ENCODE peak calls at places on chromosomes 3 and 15, in ten cellular contexts. Q is stimulated activated CD4-positive, alpha-beta T cell treated with anti-CD3 and anti-CD28 coated beads, Interleukin-1b, Interleukin-23, amount 100 ng/mL, for 24 hours; B is A549; D is T-helper 2 cell; N is lower lobe of right lung; F is GM20000; T is activated CD4-positive, alpha-beta T cell treated with anti-CD3 and anti-CD28 coated beads, Interleukin-2, amount 50 U/mL, for 1 hour; M is ELR; H is NCI-H2081; R is BE2C. J is an unnamed sample.

GRCh38 chr3:55720614-55721013 is 233.5 kb upstream of the WNT5A start:
- DNase-seq in Q (no peak), B (no peak), D (no peak), N (no peak), F (peak), T (no peak), M (peak), H (no peak), R (no peak), J (peak)

GRCh38 chr3:196641278-196642058 is 2.0 kb downstream of the NRROS start:
- DNase-seq in Q (no peak), B (no peak), D (no peak), N (no peak), F (no peak), T (peak), M (no peak), H (no peak), R (no peak), J (no peak)

GRCh38 chr15:43316007-43316968 is 14.1 kb downstream of the LCMT2 start:
- DNase-seq in Q (no peak), B (no peak), D (no peak), N (no peak), F (no peak), T (no peak), M (no peak), H (no peak), R (no peak), J (no peak)

GRCh38 chr15:65937476-65937875 is 68.2 kb downstream of the RAB11A start:
- DNase-seq in Q (no peak), B (no peak), D (no peak), N (no peak), F (no peak), T (no peak), M (peak), H (peak), R (peak), J (no peak)

GRCh38 chr3:153595186-153595815 is 433.3 kb downstream of the RAP2B start:
- DNase-seq in Q (no peak), B (peak), D (no peak), N (no peak), F (peak), T (no peak), M (peak), H (peak), R (no peak), J (peak)

GRCh38 chr15:72116680-72117447 is 1.1 kb downstream of the MYO9A start:
- DNase-seq in Q (no peak), B (peak), D (no peak), N (no peak), F (no peak), T (peak), M (peak), H (peak), R (peak), J (peak)

GRCh38 chr3:128584412-128585020 is 66.1 kb downstream of the RPN1 start:
- DNase-seq in Q (no peak), B (peak), D (no peak), N (peak), F (no peak), T (peak), M (peak), H (peak), R (peak), J (peak)

GRCh38 chr3:160544837-160545236 is 20.5 kb downstream of the KPNA4 start:
- DNase-seq in Q (no peak), B (no peak), D (no peak), N (no peak), F (no peak), T (no peak), M (no peak), H (no peak), R (no peak), J (no peak)

GRCh38 chr3:71103430-71103881 is 480.1 kb downstream of the FOXP1 start:
- DNase-seq in Q (no peak), B (no peak), D (no peak), N (peak), F (no peak), T (no peak), M (peak), H (peak), R (peak), J (peak)

GRCh38 chr3:37139567-37140052 is 34.8 kb downstream of the LRRFIP2 start:
- DNase-seq in Q (no peak), B (no peak), D (no peak), N (no peak), F (peak), T (no peak), M (no peak), H (no peak), R (no peak), J (no peak)

GRCh38 chr3:9810357-9810726 is 280 bp downstream of the TTLL3 start:
- DNase-seq in Q (no peak), B (no peak), D (no peak), N (no peak), F (no peak), T (no peak), M (no peak), H (no peak), R (no peak), J (no peak)

GRCh38 chr3:46027736-46028397 is 584 bp upstream of the XCR1 start:
- DNase-seq in Q (no peak), B (no peak), D (no peak), N (no peak), F (no peak), T (no peak), M (peak), H (no peak), R (no peak), J (no peak)

GRCh38 chr3:170267793-170268192 is 45.6 kb downstream of the PRKCI start:
- DNase-seq in Q (no peak), B (no peak), D (no peak), N (no peak), F (no peak), T (no peak), M (no peak), H (peak), R (no peak), J (no peak)

GRCh38 chr15:40743921-40744809 is 10.9 kb downstream of the RMDN3 start:
- DNase-seq in Q (no peak), B (peak), D (peak), N (no peak), F (no peak), T (peak), M (peak), H (no peak), R (no peak), J (peak)

GRCh38 chr15:74320358-74321247 is 46.8 kb downstream of the CYP11A1 start:
- DNase-seq in Q (peak), B (peak), D (no peak), N (no peak), F (peak), T (peak), M (peak), H (peak), R (peak), J (peak)

GRCh38 chr3:194375473-194375872 is 5.9 kb upstream of the LRRC15 start:
- DNase-seq in Q (no peak), B (no peak), D (no peak), N (no peak), F (no peak), T (no peak), M (no peak), H (peak), R (no peak), J (no peak)

GRCh38 chr3:96983731-96984130 is 169.3 kb downstream of the EPHA6 start:
- DNase-seq in Q (no peak), B (no peak), D (no peak), N (no peak), F (no peak), T (no peak), M (no peak), H (no peak), R (no peak), J (no peak)

GRCh38 chr3:78519281-78519680 is 1248.5 kb downstream of the ROBO1 start:
- DNase-seq in Q (no peak), B (no peak), D (no peak), N (no peak), F (no peak), T (no peak), M (no peak), H (no peak), R (no peak), J (no peak)

GRCh38 chr3:175526609-175527280 is 667.6 kb downstream of the NAALADL2 start:
- DNase-seq in Q (no peak), B (no peak), D (no peak), N (no peak), F (no peak), T (no peak), M (peak), H (no peak), R (no peak), J (peak)

GRCh38 chr3:86563358-86563970 is 427.5 kb downstream of the VGLL3 start:
- DNase-seq in Q (no peak), B (peak), D (no peak), N (no peak), F (peak), T (no peak), M (peak), H (peak), R (no peak), J (peak)

GRCh38 chr3:180430896-180431295 is 171.1 kb upstream of the TTC14 start:
- DNase-seq in Q (no peak), B (no peak), D (no peak), N (no peak), F (no peak), T (no peak), M (peak), H (no peak), R (no peak), J (no peak)

GRCh38 chr3:187319699-187320302 is 28.3 kb upstream of the MASP1 start:
- DNase-seq in Q (peak), B (peak), D (peak), N (peak), F (peak), T (peak), M (peak), H (peak), R (peak), J (peak)

GRCh38 chr3:32870373-32871091 is 52.7 kb downstream of the TRIM71 start:
- DNase-seq in Q (no peak), B (no peak), D (no peak), N (no peak), F (no peak), T (no peak), M (no peak), H (no peak), R (no peak), J (no peak)

GRCh38 chr15:82855286-82856092 is 46.1 kb downstream of the WHAMM start:
- DNase-seq in Q (no peak), B (no peak), D (no peak), N (no peak), F (no peak), T (no peak), M (no peak), H (no peak), R (no peak), J (no peak)

GRCh38 chr15:42619641-42620371 is 44.4 kb downstream of the STARD9 start:
- DNase-seq in Q (no peak), B (no peak), D (no peak), N (no peak), F (no peak), T (no peak), M (no peak), H (no peak), R (no peak), J (no peak)

GRCh38 chr15:70491183-70491621 is 272.2 kb downstream of the UACA start:
- DNase-seq in Q (no peak), B (no peak), D (no peak), N (no peak), F (peak), T (no peak), M (peak), H (no peak), R (no peak), J (no peak)

GRCh38 chr15:78208887-78209645 is 25.3 kb downstream of the ACSBG1 start:
- DNase-seq in Q (no peak), B (no peak), D (no peak), N (no peak), F (no peak), T (no peak), M (no peak), H (no peak), R (no peak), J (no peak)

GRCh38 chr3:40848411-40848810 is 323.7 kb downstream of the ZNF621 start:
- DNase-seq in Q (no peak), B (no peak), D (no peak), N (no peak), F (no peak), T (no peak), M (no peak), H (no peak), R (no peak), J (no peak)

J was measured in MCF 10A.